ENCODE peak calls at places on chromosomes 13 and 19, in nine cellular contexts. G is GM12865; O is Panc1; U is gastrocnemius medialis; Z is lower lobe of right lung; V is CD8-positive, alpha-beta T cell; F is retinal pigment epithelial cell; I is ovary; S is GM12878. T is an unnamed sample.

GRCh38 chr19:48469056-48469881 is at the start of gene CYTH2:
- DNase-seq in O (peak; percentile 95), F (no peak), Z (peak; percentile 100), V (peak; percentile 98), I (peak; percentile 100), G (peak; percentile 100), S (peak; percentile 99), U (peak; percentile 100), T (peak; percentile 89)

GRCh38 chr13:37429976-37430375 is 168.6 kb downstream of the POSTN start:
- DNase-seq in O (no peak), I (no peak), S (no peak), V (no peak), Z (no peak), U (no peak), F (no peak), G (no peak), T (peak; percentile 74)

GRCh38 chr13:40152145-40152544 is 496.7 kb downstream of the COG6 start:
- DNase-seq in U (no peak), Z (no peak), V (no peak), I (no peak), F (peak; percentile 79), S (no peak), O (no peak), G (no peak), T (peak; percentile 90)

GRCh38 chr19:13850910-13851753 is 25.8 kb upstream of the NANOS3 start:
- DNase-seq in G (no peak), S (no peak), O (no peak), Z (peak; percentile 91), F (peak; percentile 93), V (peak; percentile 79), I (peak; percentile 95), U (peak; percentile 85), T (peak; percentile 94)

GRCh38 chr19:4618019-4618418 is 21.3 kb upstream of the TNFAIP8L1 start:
- DNase-seq in F (no peak), G (no peak), O (no peak), Z (no peak), S (no peak), U (no peak), V (no peak), I (no peak), T (no peak)

GRCh38 chr19:9911524-9911923 is 24.8 kb downstream of the OLFM2 start:
- DNase-seq in V (no peak), Z (no peak), U (no peak), G (no peak), S (no peak), O (no peak), F (no peak), I (no peak), T (no peak)

GRCh38 chr13:91510058-91510457 is 111.6 kb downstream of the GPC5 start:
- DNase-seq in G (no peak), F (no peak), V (no peak), U (no peak), S (no peak), Z (no peak), I (no peak), O (no peak), T (no peak)

GRCh38 chr13:46961719-46962118 is 64.9 kb upstream of the HTR2A start:
- DNase-seq in G (peak; percentile 93), O (no peak), S (peak; percentile 86), Z (no peak), V (no peak), I (no peak), F (peak; percentile 54), U (no peak), T (peak; percentile 84)

GRCh38 chr13:51946163-51946669 is 65.0 kb downstream of the ATP7B start:
- DNase-seq in U (no peak), V (no peak), Z (no peak), F (no peak), O (no peak), G (no peak), S (no peak), I (no peak), T (no peak)

GRCh38 chr13:31191748-31192147 is 8.0 kb upstream of the B3GLCT start:
- DNase-seq in Z (no peak), O (no peak), V (no peak), U (no peak), S (no peak), G (no peak), F (no peak), I (no peak), T (no peak)

GRCh38 chr13:60431108-60431700 is 34.2 kb downstream of the TDRD3 start:
- DNase-seq in U (no peak), S (peak; percentile 61), V (no peak), I (no peak), O (peak; percentile 30), Z (no peak), G (peak; percentile 77), F (peak; percentile 21), T (peak; percentile 65)

GRCh38 chr19:33771308-33772101 is 25.2 kb upstream of the KCTD15 start:
- DNase-seq in U (no peak), V (peak; percentile 62), I (peak; percentile 64), Z (peak; percentile 74), O (no peak), F (no peak), S (no peak), G (peak; percentile 69), T (peak; percentile 59)

GRCh38 chr19:29694669-29695627 is 20.1 kb downstream of the C19orf12 start:
- DNase-seq in S (no peak), I (peak; percentile 81), U (peak; percentile 83), Z (peak; percentile 85), O (no peak), V (peak; percentile 86), G (peak; percentile 84), F (no peak), T (peak; percentile 55)

GRCh38 chr13:93466502-93467036 is 240.0 kb downstream of the GPC6 start:
- DNase-seq in U (no peak), V (no peak), S (no peak), F (no peak), I (no peak), G (no peak), O (no peak), Z (no peak), T (no peak)

DNA sequence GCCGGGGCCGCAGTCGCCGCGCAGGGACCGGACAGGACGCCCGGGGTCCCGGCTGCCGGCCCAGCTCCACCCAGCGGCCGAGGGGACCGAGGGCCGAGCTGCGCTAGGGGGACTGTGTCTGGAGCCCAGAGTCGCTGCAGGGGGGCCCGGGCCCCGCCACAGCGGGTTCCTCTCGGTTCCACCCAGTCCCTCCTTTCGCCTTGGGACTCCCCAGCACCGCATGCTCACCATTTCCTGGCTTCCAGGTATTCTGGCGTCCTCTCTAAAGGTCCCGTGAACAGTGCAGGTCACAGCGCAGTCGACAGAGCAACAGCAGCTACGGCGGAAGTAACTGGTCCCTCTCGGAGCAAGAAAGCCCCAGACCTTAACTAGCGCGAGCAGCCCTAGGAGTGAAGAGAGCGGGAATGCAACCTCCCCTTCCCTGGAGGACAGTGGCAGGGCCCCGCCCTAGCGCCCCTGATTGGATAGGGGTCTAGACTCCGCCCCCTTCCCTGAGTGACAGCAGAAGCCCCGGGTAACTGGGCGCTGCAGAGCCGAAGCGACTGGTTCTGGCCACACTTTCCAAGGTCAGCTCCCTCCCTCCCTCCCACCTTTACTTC is at the start of gene ZNF878:
- DNase-seq in V (peak; percentile 37), I (peak; percentile 92), S (peak; percentile 67), G (peak; percentile 92), U (peak; percentile 70), O (no peak), F (peak; percentile 54), Z (peak; percentile 93), T (peak; percentile 66)
- TF ChIP-seq CTCF in V (no peak), I (no peak), S (peak; percentile 12), G (peak; percentile 25), U (no peak), O (peak; percentile 38), F (peak; percentile 10), Z (peak; percentile 24), T (no peak)

DNA sequence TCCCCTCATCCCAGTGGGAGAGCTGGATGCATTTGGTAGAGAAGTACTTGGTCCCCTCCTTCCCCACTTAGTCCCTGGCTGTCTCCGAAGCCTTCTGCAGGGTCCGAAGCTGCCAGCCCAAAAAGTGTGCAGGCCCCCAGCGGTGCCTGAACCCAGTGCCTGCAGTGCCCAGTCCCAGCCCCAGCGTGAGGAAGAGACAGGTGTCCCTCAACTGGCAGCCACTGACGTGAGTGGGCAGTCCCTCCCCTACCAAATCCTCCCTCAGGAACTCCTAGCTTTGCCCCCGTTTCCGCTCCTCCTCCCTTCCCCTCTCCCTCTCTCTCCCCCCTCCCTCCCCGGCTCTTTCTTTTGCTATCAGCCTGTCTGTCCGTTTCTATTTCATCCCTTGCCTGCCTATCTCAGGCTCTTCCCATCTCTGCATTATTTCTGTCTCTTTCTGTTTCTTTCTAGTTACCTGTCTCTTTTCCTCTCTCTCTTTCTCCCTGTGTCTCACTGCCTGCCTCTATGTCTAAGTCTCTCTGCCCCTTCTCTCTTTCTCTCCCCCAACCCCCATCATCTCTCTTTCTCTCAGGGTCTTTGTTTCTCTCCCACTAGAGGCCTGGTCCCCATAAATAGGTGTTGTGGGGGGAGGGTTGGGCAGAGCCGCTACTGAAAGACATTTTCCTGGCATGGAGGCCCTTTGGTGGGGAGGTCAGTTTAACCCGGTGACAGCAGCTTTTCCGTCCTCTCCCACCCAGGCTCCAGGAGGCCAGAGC is 1.7 kb upstream of the LTBP4 start:
- DNase-seq in I (peak; percentile 73), Z (no peak), U (no peak), O (no peak), S (no peak), G (no peak), F (no peak), V (no peak), T (peak; percentile 40)
- H3K4me3 ChIP-seq in I (peak overlapping the region; percentile 23), Z (peak overlapping the region; percentile 61), U (peak overlapping the region; percentile 23), O (no peak overlapping the region), S (no peak overlapping the region), G (no peak overlapping the region), F (no peak overlapping the region), V (no peak overlapping the region), T (no peak overlapping the region)

GRCh38 chr19:55114566-55115145 is 2.8 kb downstream of the PPP1R12C start:
- DNase-seq in Z (no peak), U (no peak), S (no peak), I (no peak), V (no peak), F (no peak), G (no peak), O (no peak), T (no peak)

GRCh38 chr19:55111238-55111831 is 6.1 kb downstream of the PPP1R12C start:
- DNase-seq in O (no peak), Z (no peak), F (no peak), U (no peak), V (no peak), G (no peak), S (no peak), I (no peak), T (no peak)

GRCh38 chr19:55113570-55114039 is 3.8 kb downstream of the PPP1R12C start:
- DNase-seq in V (no peak), U (peak; percentile 73), O (no peak), F (peak; percentile 75), G (no peak), S (no peak), Z (peak; percentile 81), I (peak; percentile 97), T (no peak)

GRCh38 chr19:55112246-55112780 is 5.1 kb downstream of the PPP1R12C start:
- DNase-seq in S (no peak), G (no peak), V (no peak), U (no peak), I (no peak), O (no peak), Z (no peak), F (no peak), T (no peak)

GRCh38 chr19:55112781-55113569 is 4.5 kb downstream of the PPP1R12C start:
- DNase-seq in U (no peak), V (no peak), F (no peak), G (peak; percentile 58), I (no peak), Z (no peak), O (no peak), S (no peak), T (no peak)
- TF ChIP-seq CTCF in U (no peak), V (no peak), F (peak; percentile 23), G (peak; percentile 18), I (no peak), Z (no peak), O (no peak), S (peak; percentile 9), T (no peak)

GRCh38 chr19:38266070-38266469 is 1.7 kb downstream of the SPINT2 start:
- DNase-seq in I (no peak), V (no peak), Z (no peak), S (no peak), U (no peak), G (no peak), F (no peak), O (no peak), T (peak; percentile 48)
- H3K4me3 ChIP-seq in I (no peak overlapping the region), V (peak overlapping the region; percentile 89), Z (peak overlapping the region; percentile 76), S (no peak overlapping the region), U (no peak overlapping the region), G (no peak overlapping the region), F (no peak overlapping the region), O (peak overlapping the region; percentile 65), T (peak overlapping the region; percentile 99)